ENCODE peak calls at places on chromosomes 2 and 18, in eight cellular contexts. Q is MCF 10A, W is NCI-H82, I is NCI-H146, A is astrocyte of the spinal cord, E is body of pancreas, T is T follicular helper cell, B is aorta. P is an unnamed sample.

GRCh38 chr18:79917351-79918088 is 33.9 kb downstream of the SLC66A2 start:
- DNase-seq in Q (no peak), W (no peak), I (no peak), A (no peak), E (no peak), T (no peak), B (peak; percentile 68), P (peak; percentile 15)

GRCh38 chr2:240319855-240320560 is 115.5 kb upstream of the GPC1 start:
- DNase-seq in Q (peak; percentile 83), W (no peak), I (no peak), A (peak; percentile 94), E (no peak), T (no peak), B (peak; percentile 82), P (peak; percentile 3)

GRCh38 chr2:96153991-96154431 is 8.8 kb upstream of the DUSP2 start:
- DNase-seq in Q (no peak), W (no peak), I (no peak), A (no peak), E (no peak), T (no peak), B (peak; percentile 71), P (no peak)

GRCh38 chr2:179180242-179180641 is 84.4 kb downstream of the SESTD1 start:
- DNase-seq in Q (no peak), W (no peak), I (no peak), A (peak; percentile 8), E (no peak), T (no peak), B (no peak), P (no peak)

GRCh38 chr2:53021285-53021684 is 746.3 kb upstream of the CHAC2 start:
- DNase-seq in Q (peak; percentile 9), W (no peak), I (no peak), A (peak; percentile 47), E (no peak), T (no peak), B (no peak), P (no peak)

GRCh38 chr18:7158201-7158600 is 40.6 kb upstream of the LAMA1 start:
- DNase-seq in Q (peak; percentile 33), W (no peak), I (no peak), A (peak; percentile 52), E (no peak), T (no peak), B (no peak), P (no peak)

GRCh38 chr2:121722479-121722878 is 14.2 kb downstream of the NIFK start:
- DNase-seq in Q (peak; percentile 72), W (no peak), I (no peak), A (peak; percentile 61), E (no peak), T (no peak), B (no peak), P (no peak)

GRCh38 chr2:147657086-147658000 is 187.5 kb upstream of the ACVR2A start:
- DNase-seq in Q (no peak), W (no peak), I (no peak), A (no peak), E (no peak), T (no peak), B (no peak), P (no peak)

GRCh38 chr2:229520582-229521221 is 193.7 kb downstream of the DNER start:
- DNase-seq in Q (no peak), W (no peak), I (no peak), A (no peak), E (no peak), T (no peak), B (peak; percentile 76), P (no peak)